ENCODE peak calls at places on chromosomes 1 and 21, in ten cellular contexts. Y is foreskin fibroblast; A is AG08396; D is left kidney; R is T-helper 2 cell; I is neural crest cell; S is RCC 7860; J is stimulated activated CD8-positive, alpha-beta memory T cell treated with anti-CD3 and anti-CD28 coated beads, Interleukin-4, amount 100 ng/mL, for 48 hours; N is stomach; V is activated CD8-positive, alpha-beta memory T cell treated with anti-CD3 and anti-CD28 coated beads for 48 hours. E is an unnamed sample.
A peak's percentile ranks its signal among the peaks of the same experiment; 100 is the strongest.

GRCh38 chr1:90402893-90403849 is 313.9 kb downstream of the BARHL2 start:
- DNase-seq in Y (peak; percentile 73), A (peak; percentile 15), D (peak; percentile 7), R (no peak), I (no peak), S (peak; percentile 89), J (no peak), N (peak; percentile 47), V (no peak), E (peak; percentile 74)

GRCh38 chr1:27626031-27626935 is 8.7 kb downstream of the FGR start:
- DNase-seq in Y (no peak), A (no peak), D (no peak), R (no peak), I (no peak), S (no peak), J (no peak), N (no peak), V (no peak), E (no peak)

GRCh38 chr1:199273837-199274379 is 635.1 kb downstream of the PTPRC start:
- DNase-seq in Y (peak; percentile 68), A (no peak), D (no peak), R (no peak), I (no peak), S (peak; percentile 35), J (no peak), N (peak; percentile 62), V (no peak), E (no peak)

GRCh38 chr1:209706622-209707021 is 2.0 kb downstream of the HSD11B1 start:
- DNase-seq in Y (no peak), A (no peak), D (no peak), R (no peak), I (no peak), S (no peak), J (no peak), N (no peak), V (no peak), E (no peak)

GRCh38 chr1:25661043-25661807 is 44.6 kb downstream of the MAN1C1 start:
- DNase-seq in Y (peak; percentile 21), A (no peak), D (no peak), R (no peak), I (no peak), S (no peak), J (peak; percentile 16), N (peak; percentile 10), V (no peak), E (no peak)

GRCh38 chr1:225318706-225319575 is 108.9 kb downstream of the LBR start:
- DNase-seq in Y (peak; percentile 55), A (peak; percentile 51), D (peak; percentile 78), R (no peak), I (peak; percentile 39), S (peak; percentile 52), J (peak; percentile 27), N (peak; percentile 31), V (no peak), E (peak; percentile 15)

GRCh38 chr1:91736999-91737615 is 148.8 kb downstream of the TGFBR3 start:
- DNase-seq in Y (peak; percentile 94), A (peak; percentile 77), D (peak; percentile 87), R (no peak), I (no peak), S (peak; percentile 39), J (no peak), N (no peak), V (no peak), E (peak; percentile 65)

GRCh38 chr1:49333946-49334345 is 557.3 kb upstream of the BEND5 start:
- DNase-seq in Y (no peak), A (no peak), D (no peak), R (no peak), I (no peak), S (no peak), J (no peak), N (no peak), V (no peak), E (no peak)

GRCh38 chr21:46441331-46441730 is 17.4 kb upstream of the DIP2A start:
- DNase-seq in Y (no peak), A (no peak), D (no peak), R (no peak), I (no peak), S (no peak), J (no peak), N (no peak), V (no peak), E (no peak)

GRCh38 chr1:92081031-92081430 is 886 bp downstream of the BTBD8 start:
- DNase-seq in Y (no peak), A (no peak), D (no peak), R (no peak), I (no peak), S (no peak), J (no peak), N (no peak), V (no peak), E (no peak)